ENCODE peak calls at places on chromosomes 5 and 9, in seven cellular contexts. B, X, L, F, G, N and I are unnamed samples.

GRCh38 chr9:6645153-6646027 is at the start of gene GLDC:
- DNase-seq in B (peak; percentile 13), X (peak; percentile 94), L (peak; percentile 45), F (no peak), G (peak; percentile 17), N (no peak), I (no peak)

GRCh38 chr5:128637031-128637430 is 99.0 kb upstream of the FBN2 start:
- DNase-seq in B (no peak), X (no peak), L (no peak), F (no peak), G (no peak), N (peak; percentile 88), I (peak; percentile 72)

GRCh38 chr5:92641031-92641962 is 939.7 kb downstream of the NR2F1-AS1 start:
- DNase-seq in B (no peak), X (no peak), L (peak; percentile 76), F (no peak), G (peak; percentile 13), N (peak; percentile 61), I (peak; percentile 25)

GRCh38 chr5:54894957-54895815 is 90.2 kb downstream of the ESM1 start:
- DNase-seq in B (no peak), X (no peak), L (no peak), F (no peak), G (no peak), N (no peak), I (no peak)

GRCh38 chr9:131382850-131383729 is 10.8 kb upstream of the PRRC2B start:
- DNase-seq in B (no peak), X (no peak), L (peak; percentile 61), F (no peak), G (peak; percentile 53), N (peak; percentile 61), I (no peak)

GRCh38 chr5:50302815-50303490 is 138.1 kb downstream of the EMB start:
- DNase-seq in B (no peak), X (no peak), L (peak; percentile 34), F (no peak), G (no peak), N (no peak), I (peak; percentile 83)

GRCh38 chr9:14170973-14171596 is 142.9 kb downstream of the NFIB start:
- DNase-seq in B (no peak), X (no peak), L (peak; percentile 34), F (no peak), G (no peak), N (peak; percentile 35), I (no peak)

GRCh38 chr5:151781201-151781600 is 9.4 kb downstream of the G3BP1 start:
- DNase-seq in B (no peak), X (no peak), L (no peak), F (no peak), G (no peak), N (no peak), I (no peak)

GRCh38 chr5:143865421-143865820 is 53.5 kb downstream of the HMHB1 start:
- DNase-seq in B (no peak), X (no peak), L (no peak), F (no peak), G (no peak), N (no peak), I (no peak)

GRCh38 chr9:69218166-69218565 is 44.1 kb downstream of the TJP2 start:
- DNase-seq in B (no peak), X (no peak), L (no peak), F (no peak), G (no peak), N (no peak), I (no peak)

GRCh38 chr9:128081052-128081451 is 13.0 kb downstream of the SLC25A25 start:
- DNase-seq in B (no peak), X (no peak), L (peak; percentile 89), F (no peak), G (peak; percentile 78), N (peak; percentile 96), I (peak; percentile 87)

GRCh38 chr5:95446009-95446408 is 54.8 kb downstream of the FAM81B start:
- DNase-seq in B (no peak), X (no peak), L (peak; percentile 91), F (no peak), G (no peak), N (no peak), I (peak; percentile 15)

GRCh38 chr9:72363908-72364678 is 915 bp downstream of the ZFAND5 start:
- DNase-seq in B (peak; percentile 68), X (peak; percentile 91), L (peak; percentile 42), F (peak; percentile 60), G (peak; percentile 58), N (peak; percentile 52), I (peak; percentile 50)